ENCODE peak calls at places on chromosomes 5 and 9, in six cellular contexts. K is hypothalamus, Q is NCI-H1417, V is NCI-H1092 treated with DMSO at 0.1 percent for 48 hours, C is pons, T is T-helper 2 cell. Y is an unnamed sample.

GRCh38 chr9:70420267-70421019 is 6.0 kb upstream of the KLF9 start:
- DNase-seq in K (peak; percentile 87), Q (peak; percentile 72), V (peak; percentile 91), C (peak; percentile 91), T (no peak), Y (peak; percentile 80)

GRCh38 chr9:16118090-16118489 is 565.2 kb downstream of the CCDC171 start:
- DNase-seq in K (no peak), Q (no peak), V (no peak), C (no peak), T (no peak), Y (no peak)

GRCh38 chr9:128917151-128917849 is 3.5 kb upstream of the PHYHD1 start:
- DNase-seq in K (peak; percentile 32), Q (no peak), V (peak; percentile 67), C (peak; percentile 76), T (no peak), Y (peak; percentile 32)

GRCh38 chr9:113998529-113999255 is 79.4 kb downstream of the AMBP start:
- DNase-seq in K (no peak), Q (no peak), V (peak; percentile 3), C (no peak), T (no peak), Y (no peak)

GRCh38 chr5:31811210-31811609 is 172.3 kb downstream of the PDZD2 start:
- DNase-seq in K (no peak), Q (no peak), V (no peak), C (no peak), T (no peak), Y (peak; percentile 91)

GRCh38 chr5:74063346-74063745 is 437.4 kb downstream of the ARHGEF28 start:
- DNase-seq in K (no peak), Q (no peak), V (no peak), C (no peak), T (no peak), Y (no peak)

GRCh38 chr9:133023117-133023890 is 7.5 kb upstream of the GTF3C5 start:
- DNase-seq in K (no peak), Q (no peak), V (no peak), C (no peak), T (peak; percentile 79), Y (no peak)

GRCh38 chr5:163705983-163706771 is 200.8 kb downstream of the MAT2B start:
- DNase-seq in K (no peak), Q (no peak), V (no peak), C (no peak), T (no peak), Y (no peak)

GRCh38 chr5:180178516-180179398 is 30.3 kb downstream of the RASGEF1C start:
- DNase-seq in K (no peak), Q (no peak), V (no peak), C (no peak), T (no peak), Y (no peak)

GRCh38 chr5:177116631-177117373 is 16.8 kb upstream of the NSD1 start:
- DNase-seq in K (peak; percentile 89), Q (no peak), V (no peak), C (peak; percentile 78), T (peak; percentile 90), Y (peak; percentile 70)

Y was measured in brain microvascular endothelial cell.